ENCODE peak calls at places on chromosomes 2 and 18, in ten cellular contexts. A is keratinocyte, W is epithelial cell of esophagus, P is GM06990, N is fibroblast of pulmonary artery, K is dorsolateral prefrontal cortex, Q is retinal pigment epithelial cell, R is NB4, F is thoracic aorta, Y is fibroblast of lung. J is an unnamed sample.

GRCh38 chr2:8431446-8432125 is 250.3 kb upstream of the ID2 start:
- DNase-seq in N (peak), Y (peak), K (no peak), P (no peak), W (no peak), Q (no peak), F (no peak), R (no peak), A (no peak), J (no peak)

GRCh38 chr2:202036601-202037037 is 3.0 kb downstream of the FZD7 start:
- DNase-seq in A (no peak), W (no peak), N (no peak), F (no peak), Q (no peak), P (no peak), Y (peak), K (no peak), R (no peak), J (no peak)

GRCh38 chr2:64945973-64946736 is 43.0 kb upstream of the SLC1A4 start:
- DNase-seq in Q (no peak), W (no peak), Y (no peak), F (no peak), K (peak), A (no peak), P (peak), N (no peak), R (peak), J (no peak)

GRCh38 chr18:72895548-72895947 is 27.8 kb upstream of the NETO1 start:
- DNase-seq in F (no peak), Q (no peak), W (peak), R (no peak), P (no peak), K (no peak), N (no peak), A (no peak), Y (peak), J (peak)

GRCh38 chr18:74609535-74609934 is 11.9 kb downstream of the ZNF407 start:
- DNase-seq in K (no peak), P (no peak), F (no peak), Y (peak), W (peak), A (no peak), N (peak), Q (no peak), R (no peak), J (no peak)

GRCh38 chr2:12300019-12300602 is 416.6 kb upstream of the TRIB2 start:
- DNase-seq in A (no peak), Y (peak), R (no peak), N (peak), P (no peak), K (no peak), Q (no peak), F (no peak), W (peak), J (no peak)

GRCh38 chr2:16506366-16506765 is 159.3 kb downstream of the CYRIA start:
- DNase-seq in N (no peak), R (no peak), P (no peak), A (no peak), K (no peak), Y (no peak), F (no peak), W (no peak), Q (no peak), J (no peak)

GRCh38 chr2:96819876-96820511 is 3.9 kb downstream of the CNNM3 start:
- DNase-seq in K (no peak), F (no peak), Q (no peak), P (no peak), A (no peak), R (no peak), Y (no peak), N (no peak), W (no peak), J (no peak)

GRCh38 chr2:133711226-133711625 is 143.0 kb upstream of the NCKAP5 start:
- DNase-seq in W (no peak), N (no peak), Q (no peak), A (no peak), P (no peak), R (no peak), Y (no peak), F (no peak), K (no peak), J (no peak)

GRCh38 chr18:23634692-23635091 is 28.0 kb downstream of the ANKRD29 start:
- DNase-seq in A (no peak), F (no peak), Q (no peak), W (no peak), K (no peak), P (no peak), Y (no peak), N (peak), R (peak), J (no peak)

GRCh38 chr2:152106464-152106863 is 7.6 kb upstream of the CACNB4 start:
- DNase-seq in K (no peak), W (peak), Y (no peak), A (no peak), R (no peak), P (no peak), F (no peak), N (no peak), Q (no peak), J (no peak)

GRCh38 chr2:35731674-35732073 is 623.9 kb upstream of the CRIM1 start:
- DNase-seq in F (no peak), W (no peak), R (no peak), Q (no peak), Y (no peak), A (no peak), N (no peak), K (no peak), P (no peak), J (no peak)

GRCh38 chr2:29055586-29055985 is 18.7 kb downstream of the PCARE start:
- DNase-seq in K (no peak), F (no peak), P (no peak), A (no peak), Q (no peak), Y (no peak), R (no peak), W (no peak), N (no peak), J (no peak)

GRCh38 chr2:181037922-181038321 is 57.5 kb downstream of the UBE2E3 start:
- DNase-seq in A (no peak), N (peak), K (no peak), W (peak), P (no peak), Q (no peak), F (no peak), Y (peak), R (no peak), J (no peak)

GRCh38 chr18:62183578-62184195 is 3.2 kb downstream of the PIGN start:
- DNase-seq in Q (no peak), Y (peak), W (peak), F (no peak), K (no peak), N (peak), R (peak), A (no peak), P (no peak), J (no peak)

GRCh38 chr2:58620127-58620526 is 379.0 kb upstream of the FANCL start:
- DNase-seq in K (no peak), P (no peak), W (peak), F (no peak), A (no peak), N (no peak), Q (peak), R (no peak), Y (peak), J (no peak)

GRCh38 chr2:43018179-43019024 is 208.0 kb downstream of the ZFP36L2 start:
- DNase-seq in A (no peak), Y (peak), P (no peak), W (peak), Q (no peak), R (peak), N (peak), F (no peak), K (peak), J (no peak)

GRCh38 chr2:239927424-239927981 is 97.6 kb downstream of the NDUFA10 start:
- DNase-seq in A (no peak), P (no peak), N (peak), Y (peak), R (peak), K (peak), Q (peak), F (no peak), W (peak), J (peak)

GRCh38 chr18:46302866-46303485 is 198.8 kb downstream of the HAUS1 start:
- DNase-seq in K (no peak), F (no peak), R (no peak), W (no peak), A (no peak), Q (no peak), N (no peak), Y (no peak), P (no peak), J (no peak)

GRCh38 chr2:113848758-113849460 is 41.0 kb upstream of the ACTR3 start:
- DNase-seq in W (peak), N (no peak), F (no peak), K (no peak), Y (peak), R (no peak), A (peak), Q (no peak), P (no peak), J (peak)

GRCh38 chr2:120262761-120263428 is 10.2 kb downstream of the RALB start:
- DNase-seq in W (peak), Q (no peak), P (no peak), K (no peak), A (peak), F (no peak), R (peak), Y (peak), N (peak), J (no peak)

GRCh38 chr2:237870126-237870525 is 10.7 kb downstream of the RAMP1 start:
- DNase-seq in Y (no peak), P (no peak), A (no peak), N (no peak), K (no peak), Q (no peak), F (no peak), W (no peak), R (no peak), J (no peak)

GRCh38 chr2:236974752-236975151 is 110.9 kb upstream of the COPS8 start:
- DNase-seq in A (no peak), Y (no peak), N (no peak), R (no peak), Q (no peak), F (no peak), K (no peak), P (no peak), W (no peak), J (no peak)

GRCh38 chr2:216115224-216115582 is 6.1 kb downstream of the XRCC5 start:
- DNase-seq in A (no peak), R (peak), N (peak), P (no peak), Y (peak), F (no peak), Q (no peak), W (peak), K (no peak), J (no peak)

GRCh38 chr2:64831134-64831976 is 157.8 kb upstream of the SLC1A4 start:
- DNase-seq in Q (no peak), N (peak), K (peak), Y (peak), P (peak), A (peak), F (peak), W (peak), R (peak), J (peak)

GRCh38 chr18:13502585-13502984 is 223.8 kb downstream of the FAM210A start:
- DNase-seq in N (no peak), K (no peak), R (no peak), F (no peak), Q (no peak), Y (peak), P (no peak), W (no peak), A (no peak), J (no peak)

GRCh38 chr2:238954841-238955521 is 107.1 kb downstream of the TWIST2 start:
- DNase-seq in Q (no peak), W (no peak), F (no peak), A (no peak), N (no peak), Y (peak), P (no peak), R (no peak), K (no peak), J (no peak)

GRCh38 chr18:69528439-69528838 is 127.8 kb downstream of the DOK6 start:
- DNase-seq in Y (peak), R (no peak), Q (peak), N (peak), K (no peak), P (no peak), F (no peak), W (peak), A (no peak), J (no peak)

GRCh38 chr2:205682239-205683021 is at the start of gene NRP2:
- DNase-seq in P (peak), K (peak), A (no peak), W (peak), F (no peak), Y (peak), Q (no peak), R (peak), N (peak), J (no peak)

GRCh38 chr18:68665623-68666022 is 49.3 kb downstream of the TMX3 start:
- DNase-seq in K (no peak), P (no peak), W (no peak), Q (no peak), Y (no peak), R (peak), F (no peak), A (no peak), N (no peak), J (no peak)

GRCh38 chr2:85706604-85707296 is 12.6 kb downstream of the GNLY start:
- DNase-seq in W (no peak), K (no peak), Q (no peak), F (no peak), R (peak), A (no peak), Y (no peak), N (no peak), P (no peak), J (no peak)

GRCh38 chr2:111647359-111647758 is 236.6 kb downstream of the ANAPC1 start:
- DNase-seq in A (no peak), W (no peak), F (no peak), Q (no peak), P (no peak), Y (no peak), N (no peak), R (no peak), K (no peak), J (no peak)

DNA sequence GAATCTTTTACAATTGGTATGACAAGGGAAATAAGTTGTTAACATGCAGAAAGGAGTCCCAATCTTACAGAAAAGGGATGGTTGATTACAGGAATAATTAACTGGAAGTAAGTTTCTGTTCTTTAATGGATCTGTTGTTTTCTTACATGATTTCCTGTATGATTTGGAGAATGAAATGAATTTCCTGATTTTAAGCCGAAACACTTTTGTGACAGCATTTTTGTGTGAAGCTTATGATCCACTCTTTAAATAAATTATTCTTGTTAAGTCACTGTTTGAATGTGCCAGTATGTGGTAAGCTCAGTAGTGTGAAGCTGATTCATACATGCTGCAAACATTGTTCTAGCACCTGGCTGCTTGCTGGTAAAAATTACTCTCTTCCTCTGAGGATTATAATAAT is 516.2 kb downstream of the DCDC2C start:
- DNase-seq in N (no peak), A (no peak), W (no peak), Y (no peak), Q (no peak), F (no peak), P (no peak), R (no peak), K (no peak), J (peak)
- H3K4me3 ChIP-seq in N (no peak), A (no peak), W (no peak), Y (no peak), Q (no peak), F (no peak), P (no peak), R (no peak), K (no peak), J (no peak)

DNA sequence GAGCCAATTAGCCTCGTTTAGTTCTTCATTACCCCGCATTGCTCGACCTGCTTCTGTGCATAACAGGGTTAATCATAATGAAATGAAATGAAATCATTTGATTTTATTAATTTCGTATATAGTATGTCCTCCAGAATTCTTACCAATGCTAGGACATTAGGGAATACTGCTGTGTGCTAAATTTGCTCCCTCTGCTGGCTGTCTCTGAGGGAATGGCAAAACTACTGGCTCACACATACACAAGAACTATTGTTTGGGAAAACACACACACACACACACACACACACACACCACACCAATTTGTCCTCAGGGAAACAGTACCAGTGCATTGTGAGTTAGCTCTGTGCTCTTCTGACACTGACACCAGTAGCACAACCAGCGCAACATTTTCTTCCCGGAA is 273.3 kb upstream of the TCF4 start:
- DNase-seq in Y (peak), F (no peak), K (peak), R (no peak), W (peak), N (peak), P (no peak), A (no peak), Q (peak), J (no peak)
- TF ChIP-seq CTCF in Y (peak), F (peak), K (peak), R (peak), W (peak), N (peak), P (peak), A (peak), Q (peak), J (peak)

DNA sequence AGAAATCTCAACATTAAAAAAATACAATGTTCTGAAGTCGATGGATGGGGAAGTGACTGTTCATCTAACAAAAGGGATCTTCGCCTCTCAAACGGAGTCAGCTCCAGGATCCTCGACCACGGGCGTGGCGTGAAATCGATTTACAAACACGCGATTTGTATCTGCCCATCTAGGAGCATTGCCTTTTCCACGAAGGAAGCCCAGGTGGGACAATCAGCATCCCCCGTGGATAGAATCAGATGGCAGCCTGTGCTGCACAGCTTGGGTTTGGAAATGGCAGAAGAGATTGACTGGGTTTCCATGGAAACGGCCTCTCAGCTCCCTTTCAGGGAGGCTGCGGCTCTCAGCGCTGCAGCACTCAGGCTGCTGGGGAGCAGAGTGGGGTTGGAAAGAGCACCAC is 110.8 kb upstream of the PXDN start:
- DNase-seq in A (no peak), Y (peak), F (no peak), W (no peak), R (no peak), P (no peak), Q (no peak), K (peak), N (no peak), J (no peak)
- H3K4me3 ChIP-seq in A (no peak), Y (peak), F (peak), W (no peak), R (no peak), P (no peak), Q (peak), K (peak), N (no peak), J (no peak)

DNA sequence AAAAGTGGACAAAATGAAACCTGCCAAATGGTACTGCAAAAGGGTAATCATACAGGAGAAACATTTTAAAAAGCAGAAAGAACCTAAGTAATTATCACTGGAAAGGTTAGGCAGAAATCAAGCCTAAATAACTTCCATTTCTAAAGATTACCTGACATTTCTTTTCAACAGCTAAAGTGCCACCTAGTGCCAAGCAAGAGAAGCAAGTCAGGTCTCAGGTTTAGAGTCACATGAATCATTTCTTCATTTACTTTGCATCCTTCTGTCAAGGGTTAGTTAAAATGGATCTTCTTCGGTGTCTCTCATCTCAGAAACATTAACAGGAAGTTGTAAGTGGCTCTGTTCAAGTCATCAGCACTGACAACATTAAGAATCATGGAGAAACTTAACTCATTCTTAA is 90.3 kb downstream of the AKAIN1 start:
- DNase-seq in W (peak), R (no peak), Y (no peak), Q (no peak), N (no peak), F (no peak), K (no peak), A (no peak), P (peak), J (no peak)
- TF ChIP-seq CTCF in W (no peak), R (peak), Y (no peak), Q (peak), N (no peak), F (no peak), K (peak), A (no peak), P (peak), J (peak)